ENCODE peak calls at places on chromosomes 2 and 18, in six cellular contexts. A is HCT116, M is endothelial cell of umbilical vein, X is K562, F is H1, N is GM23338. C is an unnamed sample.

GRCh38 chr18:59268722-59269562 is 4.3 kb downstream of the RAX start:
- DNase-seq in A (no peak), M (no peak), X (peak; percentile 51), F (peak; percentile 89), N (peak; percentile 87), C (no peak)

GRCh38 chr2:112493048-112493447 is 11.1 kb downstream of the TTL start:
- DNase-seq in A (no peak), M (no peak), X (no peak), F (no peak), N (peak; percentile 12), C (no peak)

GRCh38 chr2:240149943-240150784 is 9.7 kb upstream of the OTOS start:
- DNase-seq in A (peak; percentile 33), M (peak; percentile 22), X (peak; percentile 67), F (peak; percentile 87), N (peak; percentile 83), C (no peak)

GRCh38 chr2:33655626-33656025 is 56.5 kb upstream of the FAM98A start:
- DNase-seq in A (no peak), M (no peak), X (no peak), F (no peak), N (no peak), C (no peak)

GRCh38 chr18:22935431-22935830 is 2.3 kb downstream of the RBBP8 start:
- DNase-seq in A (no peak), M (peak; percentile 72), X (no peak), F (no peak), N (peak; percentile 32), C (no peak)

GRCh38 chr2:113175736-113176695 is 2.2 kb downstream of the PSD4 start:
- DNase-seq in A (no peak), M (no peak), X (no peak), F (no peak), N (no peak), C (no peak)

GRCh38 chr18:78073275-78073674 is 823.6 kb downstream of the GALR1 start:
- DNase-seq in A (no peak), M (no peak), X (no peak), F (no peak), N (no peak), C (no peak)

GRCh38 chr2:118319271-118319684 is 231.0 kb downstream of the INSIG2 start:
- DNase-seq in A (no peak), M (no peak), X (no peak), F (peak; percentile 63), N (peak; percentile 98), C (no peak)

GRCh38 chr18:55003695-55004094 is 44.4 kb upstream of the CCDC68 start:
- DNase-seq in A (no peak), M (no peak), X (no peak), F (no peak), N (no peak), C (no peak)

GRCh38 chr2:68466778-68467076 is 367 bp downstream of the FBXO48 start:
- DNase-seq in A (no peak), M (no peak), X (peak; percentile 25), F (no peak), N (no peak), C (no peak)

GRCh38 chr2:232420463-232421188 is 14.0 kb downstream of the ALPG start:
- DNase-seq in A (no peak), M (no peak), X (no peak), F (peak; percentile 76), N (peak; percentile 77), C (no peak)

GRCh38 chr2:238203973-238204683 is 633 bp upstream of the ILKAP start:
- DNase-seq in A (no peak), M (no peak), X (peak; percentile 16), F (no peak), N (no peak), C (no peak)

GRCh38 chr18:23300211-23300887 is 152.7 kb upstream of the RIOK3 start:
- DNase-seq in A (no peak), M (no peak), X (no peak), F (no peak), N (no peak), C (no peak)

GRCh38 chr2:42810126-42810970 is 18.0 kb upstream of the HAAO start:
- DNase-seq in A (peak; percentile 86), M (peak; percentile 98), X (peak; percentile 90), F (peak; percentile 96), N (peak; percentile 90), C (peak; percentile 96)

GRCh38 chr2:42809876-42810125 is 17.4 kb upstream of the HAAO start:
- DNase-seq in A (peak; percentile 52), M (no peak), X (peak; percentile 88), F (peak; percentile 86), N (peak; percentile 90), C (no peak)

GRCh38 chr2:42809131-42809875 is 16.9 kb upstream of the HAAO start:
- DNase-seq in A (no peak), M (peak; percentile 74), X (no peak), F (peak; percentile 46), N (no peak), C (no peak)

GRCh38 chr2:42806786-42807185 is 14.4 kb upstream of the HAAO start:
- DNase-seq in A (no peak), M (no peak), X (no peak), F (no peak), N (no peak), C (no peak)

DNA sequence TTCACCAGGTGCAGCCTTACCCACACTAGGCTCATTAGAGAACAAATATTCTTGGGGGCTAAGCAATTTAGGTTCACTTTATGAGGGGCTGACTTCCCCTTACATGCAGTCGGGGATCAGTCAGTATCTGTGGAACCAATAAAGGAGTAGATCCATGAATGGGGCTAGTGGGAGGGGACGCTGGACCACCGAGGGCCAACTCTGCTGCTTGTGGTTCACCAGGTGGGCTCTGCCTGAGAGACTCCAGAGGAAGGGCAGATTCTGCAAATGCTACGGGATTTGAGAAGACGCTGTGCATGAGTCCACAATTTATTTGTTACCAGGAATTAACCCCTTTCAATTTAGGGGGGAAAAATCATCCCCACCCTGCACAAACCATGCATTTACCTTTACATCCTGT is 15.9 kb upstream of the HAAO start:
- DNase-seq in A (no peak), M (no peak), X (no peak), F (peak; percentile 39), N (no peak), C (no peak)
- TF ChIP-seq POLR2AphosphoS5 in A (no peak), M (no peak), X (no peak), F (no peak), N (no peak), C (no peak)

GRCh38 chr2:218963597-218963996 is 4.1 kb downstream of the CDK5R2 start:
- DNase-seq in A (no peak), M (no peak), X (no peak), F (no peak), N (no peak), C (no peak)

GRCh38 chr2:218961651-218962570 is 2.4 kb downstream of the CDK5R2 start:
- DNase-seq in A (no peak), M (no peak), X (peak; percentile 77), F (peak; percentile 80), N (peak; percentile 68), C (no peak)

GRCh38 chr2:218964041-218964771 is 4.7 kb downstream of the CDK5R2 start:
- DNase-seq in A (no peak), M (no peak), X (peak; percentile 50), F (no peak), N (peak; percentile 46), C (no peak)

GRCh38 chr2:218961229-218961628 is 1.8 kb downstream of the CDK5R2 start:
- DNase-seq in A (no peak), M (no peak), X (no peak), F (no peak), N (no peak), C (no peak)

GRCh38 chr2:218962859-218963492 is 3.5 kb downstream of the CDK5R2 start:
- DNase-seq in A (peak; percentile 64), M (no peak), X (peak; percentile 71), F (peak; percentile 99), N (peak; percentile 98), C (no peak)
- TF ChIP-seq EZH2 in A (no peak), M (no peak), X (no peak), F (no peak), N (no peak), C (no peak)

GRCh38 chr2:181038796-181039195 is 58.4 kb downstream of the UBE2E3 start:
- DNase-seq in A (no peak), M (no peak), X (no peak), F (no peak), N (no peak), C (no peak)

GRCh38 chr2:181037922-181038321 is 57.5 kb downstream of the UBE2E3 start:
- DNase-seq in A (no peak), M (no peak), X (no peak), F (no peak), N (no peak), C (no peak)

GRCh38 chr2:181041661-181042060 is 61.3 kb downstream of the UBE2E3 start:
- DNase-seq in A (no peak), M (no peak), X (no peak), F (no peak), N (no peak), C (no peak)

GRCh38 chr2:181036445-181036844 is 56.0 kb downstream of the UBE2E3 start:
- DNase-seq in A (no peak), M (no peak), X (no peak), F (no peak), N (no peak), C (no peak)

DNA sequence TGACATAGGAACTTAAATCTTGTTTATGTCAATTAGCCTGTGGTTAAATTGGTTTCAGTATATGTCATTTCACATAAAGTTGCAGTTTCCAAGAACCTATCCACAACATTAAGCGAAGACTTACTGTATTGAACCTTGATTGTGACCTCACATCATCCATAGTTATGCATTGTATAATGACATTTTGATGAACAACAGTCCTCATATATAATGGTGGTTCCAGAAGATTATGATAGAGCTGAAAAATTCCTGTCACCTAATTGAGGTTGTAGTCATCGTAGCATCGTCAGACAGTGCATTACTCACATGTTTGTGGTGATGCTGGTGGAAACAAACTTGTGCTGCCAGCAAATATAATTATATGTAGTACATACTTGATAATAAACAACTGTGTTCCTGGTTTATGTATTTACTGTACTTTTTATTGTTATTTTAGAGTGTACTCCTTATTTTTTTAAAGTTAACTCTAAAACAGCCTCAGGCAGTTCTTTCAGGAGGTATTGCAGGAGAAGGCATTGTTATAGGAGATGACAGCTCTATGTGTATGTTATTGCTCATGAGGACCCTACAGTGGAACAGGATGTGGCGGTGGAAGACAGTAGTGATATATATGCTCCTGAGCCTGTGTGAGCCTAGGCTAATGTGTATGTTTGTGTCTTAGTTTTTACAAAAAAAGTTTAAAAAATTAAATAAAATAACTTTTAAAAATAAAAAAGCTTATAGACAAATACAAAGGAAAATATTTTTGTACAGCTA is 56.6 kb downstream of the UBE2E3 start:
- DNase-seq in A (no peak), M (no peak), X (no peak), F (no peak), N (no peak), C (no peak)
- H3K27ac ChIP-seq in A (no peak overlapping the region), M (no peak overlapping the region), X (no peak overlapping the region), F (no peak overlapping the region), N (no peak overlapping the region), C (no peak overlapping the region)

DNA sequence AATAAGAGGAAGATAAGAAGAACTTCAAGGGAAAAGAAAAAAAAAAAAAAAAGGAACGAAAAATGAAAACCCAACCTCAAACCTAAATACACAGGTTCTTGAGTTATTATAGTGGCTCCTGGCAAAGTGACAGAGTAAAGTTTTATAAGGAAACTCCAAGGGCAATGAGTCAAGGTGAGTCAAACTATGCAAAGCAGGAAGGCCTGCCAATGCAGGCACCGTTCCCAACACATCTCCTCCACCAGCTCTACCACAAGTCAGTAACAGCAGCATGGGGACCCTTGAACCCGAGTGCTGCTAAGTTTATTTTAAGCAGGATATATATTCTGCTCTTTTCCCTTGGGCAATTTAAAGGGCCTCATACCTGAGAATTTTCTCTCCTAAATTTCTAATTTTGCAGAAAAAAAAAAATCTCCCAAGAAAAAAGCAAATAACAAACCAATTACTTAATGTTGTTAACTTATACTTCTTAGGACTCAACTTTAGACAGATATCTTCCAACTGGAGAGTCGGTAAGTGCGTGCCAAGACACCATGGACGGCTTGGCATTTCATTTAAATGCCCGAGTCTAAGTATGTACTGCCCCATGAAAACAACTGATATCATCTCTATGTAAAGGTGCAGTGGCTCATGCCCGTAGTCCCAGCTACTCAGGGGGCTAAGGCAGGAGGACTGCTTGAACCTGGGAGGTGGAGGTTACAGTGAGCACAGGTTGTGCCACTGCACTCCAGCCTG is 75.7 kb upstream of the TFCP2L1 start:
- DNase-seq in A (no peak), M (peak; percentile 78), X (no peak), F (no peak), N (no peak), C (no peak)
- TF ChIP-seq POLR2AphosphoS5 in A (no peak), M (peak; percentile 55), X (no peak), F (no peak), N (no peak), C (no peak)

C was measured in SK-N-MC.